ENCODE peak calls at places on chromosomes 6 and 20, in six cellular contexts. W is A549, F is fibroblast of lung, R is coronary artery, N is hepatocyte, Y is GM12878. M is an unnamed sample.

GRCh38 chr6:168988801-168989200 is 264.8 kb downstream of the THBS2 start:
- DNase-seq in F (peak; percentile 25), W (no peak), N (peak; percentile 27), Y (no peak), R (no peak), M (peak; percentile 76)

GRCh38 chr6:17965397-17965796 is 22.0 kb downstream of the KIF13A start:
- DNase-seq in Y (no peak), W (no peak), N (no peak), F (peak; percentile 81), R (no peak), M (no peak)

GRCh38 chr6:131858765-131859490 is 51.1 kb downstream of the ENPP1 start:
- DNase-seq in N (no peak), W (no peak), R (no peak), F (peak; percentile 93), Y (no peak), M (no peak)

GRCh38 chr20:14401479-14402138 is 64.2 kb upstream of the FLRT3 start:
- DNase-seq in R (no peak), F (no peak), N (no peak), W (no peak), Y (no peak), M (no peak)

GRCh38 chr6:111757342-111757741 is 115.9 kb downstream of the FYN start:
- DNase-seq in W (no peak), N (no peak), Y (no peak), R (no peak), F (peak; percentile 82), M (no peak)

GRCh38 chr6:123715243-123715863 is 78.6 kb upstream of the TRDN start:
- DNase-seq in Y (no peak), N (peak; percentile 49), W (peak; percentile 17), R (no peak), F (peak; percentile 1), M (no peak)

GRCh38 chr6:109358204-109358603 is 24.1 kb downstream of the CD164 start:
- DNase-seq in F (no peak), R (no peak), N (no peak), Y (no peak), W (no peak), M (no peak)

GRCh38 chr6:8749449-8749848 is 314.1 kb upstream of the SLC35B3 start:
- DNase-seq in Y (no peak), W (no peak), R (no peak), F (no peak), N (no peak), M (no peak)

GRCh38 chr6:134502614-134503541 is 185.0 kb upstream of the SGK1 start:
- DNase-seq in W (no peak), N (peak; percentile 52), F (no peak), R (no peak), Y (no peak), M (no peak)

GRCh38 chr20:44208165-44208564 is 2.4 kb downstream of the OSER1 start:
- DNase-seq in N (no peak), W (no peak), F (no peak), R (no peak), Y (no peak), M (no peak)

GRCh38 chr6:11902527-11902926 is 109.6 kb upstream of the HIVEP1 start:
- DNase-seq in F (no peak), W (no peak), N (no peak), Y (no peak), R (no peak), M (no peak)

GRCh38 chr6:56820060-56820459 is 134.8 kb upstream of the BEND6 start:
- DNase-seq in Y (no peak), R (no peak), N (no peak), W (no peak), F (no peak), M (no peak)

GRCh38 chr6:45647341-45648138 is 269.8 kb upstream of the SUPT3H start:
- DNase-seq in W (no peak), R (no peak), Y (no peak), N (no peak), F (no peak), M (no peak)

GRCh38 chr20:19673575-19673974 is 84.5 kb upstream of the RIN2 start:
- DNase-seq in Y (no peak), N (no peak), R (no peak), F (no peak), W (no peak), M (no peak)

GRCh38 chr6:39357998-39358686 is 35.6 kb upstream of the KCNK16 start:
- DNase-seq in N (peak; percentile 75), Y (no peak), R (peak; percentile 64), W (no peak), F (peak; percentile 44), M (no peak)

GRCh38 chr6:100553243-100553642 is 88.5 kb upstream of the SIM1 start:
- DNase-seq in F (no peak), R (no peak), W (no peak), N (no peak), Y (no peak), M (no peak)

GRCh38 chr6:28948782-28949486 is 25.1 kb upstream of the TRIM27 start:
- DNase-seq in F (no peak), N (no peak), Y (no peak), W (no peak), R (no peak), M (no peak)

GRCh38 chr20:55067158-55067825 is 591.9 kb downstream of the DOK5 start:
- DNase-seq in W (no peak), Y (no peak), F (peak; percentile 7), R (no peak), N (no peak), M (no peak)

DNA sequence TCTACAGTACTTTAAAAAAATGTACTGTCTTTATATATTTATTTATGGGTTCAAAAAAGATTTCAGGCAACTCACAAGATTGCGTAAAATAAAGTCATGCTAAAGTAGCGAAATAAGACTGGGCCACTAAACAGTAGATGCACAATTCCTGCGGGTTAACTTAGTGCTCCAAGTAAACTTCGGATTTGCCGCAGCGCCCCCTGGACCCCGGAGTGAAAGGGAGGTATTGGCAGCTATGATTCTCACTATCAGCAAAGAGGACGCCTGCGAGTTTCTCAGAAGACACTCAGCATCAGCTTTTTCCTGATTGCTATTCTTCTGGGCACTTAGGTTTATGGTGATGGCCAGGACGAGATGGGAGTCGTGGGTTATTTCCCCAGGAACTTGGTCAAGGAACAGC is 1.4 kb downstream of the OTOR start:
- DNase-seq in N (no peak), W (no peak), F (no peak), Y (no peak), R (no peak), M (no peak)
- TF ChIP-seq CTCF in N (no peak), W (no peak), F (no peak), Y (no peak), R (no peak), M (no peak)

GRCh38 chr6:14510038-14510437 is 392.5 kb downstream of the CD83 start:
- DNase-seq in F (no peak), N (no peak), W (no peak), Y (no peak), R (no peak), M (no peak)

GRCh38 chr6:14516947-14517346 is 399.4 kb downstream of the CD83 start:
- DNase-seq in R (no peak), Y (no peak), F (no peak), W (no peak), N (no peak), M (no peak)

GRCh38 chr6:14512246-14512645 is 394.7 kb downstream of the CD83 start:
- DNase-seq in N (no peak), F (no peak), R (no peak), Y (no peak), W (no peak), M (no peak)

GRCh38 chr6:14511192-14511591 is 393.6 kb downstream of the CD83 start:
- DNase-seq in Y (no peak), R (no peak), W (no peak), N (no peak), F (no peak), M (no peak)

GRCh38 chr6:14513726-14514125 is 396.2 kb downstream of the CD83 start:
- DNase-seq in F (peak; percentile 24), N (no peak), R (no peak), Y (no peak), W (no peak), M (no peak)
- H3K27ac ChIP-seq in F (no peak overlapping the region), N (no peak overlapping the region), R (no peak overlapping the region), Y (no peak overlapping the region), W (no peak overlapping the region), M (no peak overlapping the region)

DNA sequence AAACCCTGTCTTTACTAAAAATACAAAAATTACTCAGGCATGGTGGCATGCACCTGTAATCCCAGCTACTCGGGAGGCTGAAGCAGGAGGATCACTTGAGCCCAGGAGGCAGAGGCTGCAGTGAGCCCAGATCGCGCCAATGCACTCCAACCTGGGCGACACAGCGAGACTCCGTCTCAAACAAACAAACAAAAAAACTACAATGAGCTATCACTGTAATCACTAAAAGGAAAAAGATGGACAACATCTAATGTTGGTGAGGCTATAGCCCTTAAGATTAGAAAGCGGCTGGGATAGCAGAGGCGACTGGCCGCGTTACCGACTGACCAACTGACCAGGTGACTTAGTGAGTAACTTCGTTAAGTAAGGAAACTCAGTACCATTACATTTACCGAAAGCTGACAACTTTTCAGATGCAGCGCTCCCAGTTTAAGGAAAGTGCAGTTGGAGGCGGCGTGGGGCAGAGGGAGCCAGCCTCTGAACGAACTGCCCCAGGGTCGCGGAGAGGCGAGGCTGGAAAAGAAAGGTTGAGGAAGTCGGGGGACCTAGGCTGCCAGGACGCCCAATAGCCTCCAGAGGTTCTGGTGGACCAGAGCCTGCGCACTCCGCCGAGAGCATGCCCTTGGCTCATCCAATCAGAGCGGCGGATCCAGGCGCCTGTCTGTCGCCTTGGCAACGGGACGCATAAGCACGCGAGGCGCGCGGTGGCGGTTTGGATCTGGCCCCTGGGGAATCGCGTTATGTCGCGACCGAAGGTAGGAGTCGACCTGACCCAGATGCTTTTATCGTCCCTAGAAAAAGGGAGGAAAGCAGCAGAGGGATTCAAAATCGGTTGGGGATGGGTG is 8.9 kb downstream of the TTLL9 start:
- DNase-seq in N (peak; percentile 100), Y (peak; percentile 45), W (peak; percentile 98), F (peak; percentile 93), R (peak; percentile 97), M (peak; percentile 96)
- TF ChIP-seq CTCF in N (no peak), Y (no peak), W (no peak), F (no peak), R (no peak), M (peak; percentile 19)

GRCh38 chr20:40254023-40254772 is 434.8 kb downstream of the MAFB start:
- DNase-seq in N (no peak), Y (no peak), R (no peak), F (no peak), W (no peak), M (no peak)

GRCh38 chr20:40255368-40255767 is 433.7 kb downstream of the MAFB start:
- DNase-seq in F (no peak), N (no peak), Y (no peak), R (no peak), W (no peak), M (no peak)

GRCh38 chr20:40257763-40258162 is 431.3 kb downstream of the MAFB start:
- DNase-seq in N (no peak), F (no peak), W (no peak), R (no peak), Y (no peak), M (no peak)

GRCh38 chr20:40262219-40262618 is 426.8 kb downstream of the MAFB start:
- DNase-seq in W (no peak), R (no peak), F (no peak), N (no peak), Y (no peak), M (no peak)

DNA sequence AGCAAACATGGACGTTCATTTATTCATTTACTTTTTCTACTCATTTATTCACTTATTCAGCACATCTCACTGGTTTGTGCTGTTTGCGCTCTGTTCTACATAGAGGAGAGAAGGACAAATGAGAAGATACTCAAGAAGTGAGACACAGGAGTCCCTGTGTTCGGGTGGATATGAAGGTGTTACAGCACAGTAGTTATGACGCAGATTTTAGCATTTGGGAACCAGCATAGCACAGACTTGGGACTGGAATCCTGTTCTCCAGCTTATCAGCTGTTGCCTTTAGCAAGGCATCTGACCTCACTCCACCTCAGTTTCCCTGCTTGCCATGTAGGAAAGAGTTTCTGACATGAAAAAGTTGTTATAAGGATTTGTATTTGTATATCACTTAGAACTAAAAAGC is 430.1 kb downstream of the MAFB start:
- DNase-seq in W (no peak), R (no peak), F (no peak), Y (no peak), N (no peak), M (no peak)
- H3K27ac ChIP-seq in W (no peak overlapping the region), R (no peak overlapping the region), F (no peak overlapping the region), Y (no peak overlapping the region), N (no peak overlapping the region), M (no peak overlapping the region)